ENCODE peak calls at places on chromosomes 11 and 22, in four cellular contexts. L is K562, X is heart right ventricle, F is astrocyte of the spinal cord. U is an unnamed sample.

GRCh38 chr22:19109198-19110063 is 12.8 kb downstream of the DGCR2 start:
- DNase-seq in F (peak; percentile 40), X (no peak), L (peak; percentile 57), U (no peak)

GRCh38 chr11:57360991-57361390 is 20.0 kb downstream of the PRG3 start:
- DNase-seq in F (no peak), X (no peak), L (no peak), U (no peak)

GRCh38 chr11:326592-326841 is 5.9 kb upstream of the IFITM3 start:
- DNase-seq in X (no peak), F (no peak), L (no peak), U (no peak)

GRCh38 chr22:32327066-32327465 is 30.6 kb upstream of the RFPL3 start:
- DNase-seq in X (no peak), F (no peak), L (no peak), U (no peak)

GRCh38 chr22:19448076-19448607 is 631 bp upstream of the C22orf39 start:
- DNase-seq in X (no peak), L (peak; percentile 84), F (peak; percentile 68), U (peak; percentile 86)

GRCh38 chr11:111540114-111540920 is at the start of gene LAYN:
- DNase-seq in F (peak; percentile 61), X (peak; percentile 49), L (no peak), U (peak; percentile 49)

GRCh38 chr11:117045956-117046355 is 52.3 kb downstream of the SIK3 start:
- DNase-seq in L (no peak), X (no peak), F (no peak), U (peak; percentile 83)

GRCh38 chr22:45318558-45319318 is 9.0 kb downstream of the FAM118A start:
- DNase-seq in X (no peak), F (no peak), L (no peak), U (peak; percentile 66)

GRCh38 chr11:17516551-17517150 is 27.6 kb downstream of the USH1C start:
- DNase-seq in F (no peak), X (no peak), L (no peak), U (no peak)

GRCh38 chr11:115674176-115674575 is 170.0 kb upstream of the CADM1 start:
- DNase-seq in L (no peak), F (no peak), X (no peak), U (no peak)

GRCh38 chr11:1541474-1542204 is 30.4 kb downstream of the DUSP8 start:
- DNase-seq in L (no peak), X (peak; percentile 10), F (no peak), U (no peak)

GRCh38 chr22:49183826-49184216 is 643.9 kb downstream of the BRD1 start:
- DNase-seq in X (no peak), L (no peak), F (no peak), U (no peak)

GRCh38 chr11:117924631-117925170 is 4.5 kb downstream of the TMPRSS13 start:
- DNase-seq in X (no peak), F (no peak), L (no peak), U (no peak)

GRCh38 chr22:45683680-45684079 is 12.0 kb downstream of the ATXN10 start:
- DNase-seq in X (no peak), L (no peak), F (no peak), U (no peak)

GRCh38 chr22:21754523-21755128 is 19.0 kb upstream of the YPEL1 start:
- DNase-seq in L (peak; percentile 100), X (peak; percentile 34), F (no peak), U (no peak)

GRCh38 chr11:61890536-61891330 is 612 bp downstream of the FADS3 start:
- DNase-seq in F (peak; percentile 68), L (peak; percentile 72), X (peak; percentile 55), U (peak; percentile 69)

GRCh38 chr11:126585388-126586302 is 230.2 kb downstream of the ST3GAL4 start:
- DNase-seq in L (no peak), F (peak; percentile 96), X (peak; percentile 51), U (peak; percentile 96)

GRCh38 chr22:47002692-47003091 is 240.2 kb downstream of the TBC1D22A start:
- DNase-seq in F (no peak), X (no peak), L (no peak), U (no peak)

GRCh38 chr11:110376711-110377324 is 52.9 kb upstream of the FDX1 start:
- DNase-seq in L (peak; percentile 55), F (peak; percentile 90), X (peak; percentile 51), U (peak; percentile 95)
- H3K4me3 ChIP-seq in L (no peak overlapping the region), F (no peak overlapping the region), X (no peak overlapping the region), U (no peak overlapping the region)

DNA sequence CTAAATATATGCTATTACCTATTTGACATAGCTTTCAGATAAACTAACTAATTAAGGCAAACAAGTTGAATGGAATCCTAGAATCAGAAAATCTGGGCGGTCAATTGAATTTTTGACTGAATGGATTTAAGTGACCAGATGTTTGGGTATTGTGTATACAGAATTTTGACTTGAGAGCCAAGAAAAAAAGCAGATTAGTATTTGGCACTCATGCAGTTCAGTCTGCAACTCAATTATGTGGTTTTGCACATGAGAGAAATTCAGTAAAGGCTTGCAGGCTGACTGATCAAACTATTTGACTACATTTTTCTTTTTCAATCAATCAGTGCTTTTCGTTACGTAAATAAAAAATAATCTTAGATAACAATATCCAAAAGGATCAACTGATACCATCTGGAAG is 254.8 kb downstream of the GUCY1A2 start:
- DNase-seq in X (no peak), L (no peak), F (no peak), U (peak; percentile 2)
- H3K4me3 ChIP-seq in X (no peak overlapping the region), L (no peak overlapping the region), F (no peak overlapping the region), U (no peak overlapping the region)

GRCh38 chr11:97956904-97957303 is 1063.8 kb upstream of the CNTN5 start:
- DNase-seq in X (no peak), L (no peak), F (no peak), U (peak; percentile 72)
- H3K4me3 ChIP-seq in X (no peak overlapping the region), L (no peak overlapping the region), F (no peak overlapping the region), U (no peak overlapping the region)

GRCh38 chr11:66567787-66568123 is 651 bp downstream of the CTSF start:
- DNase-seq in F (no peak), L (no peak), X (no peak), U (no peak)
- H3K4me3 ChIP-seq in F (peak overlapping the region; percentile 32), L (peak overlapping the region; percentile 48), X (peak overlapping the region; percentile 60), U (no peak overlapping the region)

GRCh38 chr11:65591939-65592814 is 3.4 kb downstream of the KCNK7 start:
- DNase-seq in X (peak; percentile 55), F (peak; percentile 83), L (no peak), U (peak; percentile 38)
- H3K4me3 ChIP-seq in X (peak overlapping the region; percentile 4), F (peak overlapping the region; percentile 22), L (no peak overlapping the region), U (peak overlapping the region; percentile 21)

GRCh38 chr11:86753376-86753775 is 47.0 kb upstream of the PRSS23 start:
- DNase-seq in X (no peak), L (no peak), F (no peak), U (no peak)
- H3K4me3 ChIP-seq in X (no peak overlapping the region), L (no peak overlapping the region), F (no peak overlapping the region), U (no peak overlapping the region)

GRCh38 chr22:43038325-43038724 is 23.4 kb upstream of the PACSIN2 start:
- DNase-seq in F (no peak), X (no peak), L (peak; percentile 41), U (no peak)

GRCh38 chr22:43031617-43032016 is 16.7 kb upstream of the PACSIN2 start:
- DNase-seq in X (no peak), L (no peak), F (no peak), U (no peak)

GRCh38 chr22:43039800-43040199 is 24.9 kb upstream of the PACSIN2 start:
- DNase-seq in L (no peak), F (no peak), X (no peak), U (no peak)

DNA sequence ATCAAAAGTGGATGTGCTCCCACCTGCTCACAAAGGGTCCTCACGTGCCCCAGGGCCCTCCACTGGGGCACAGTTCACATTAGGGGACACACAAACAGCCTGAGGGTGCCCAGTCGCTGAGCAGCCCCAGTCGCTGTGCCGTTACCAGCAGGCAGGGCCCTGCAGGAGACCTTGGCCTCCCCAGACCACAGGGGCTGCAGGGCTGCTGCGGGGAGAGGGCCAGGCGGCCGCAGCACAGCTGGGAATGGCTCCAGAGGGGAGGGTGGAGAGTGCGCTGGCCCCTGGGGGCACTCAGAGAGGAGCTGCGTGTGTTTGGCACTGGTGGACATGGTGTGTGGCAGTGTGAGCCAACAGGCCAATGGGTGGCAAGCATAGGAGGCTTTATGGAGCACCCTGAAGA is 20.3 kb upstream of the PACSIN2 start:
- DNase-seq in X (no peak), F (no peak), L (no peak), U (no peak)
- H3K4me3 ChIP-seq in X (no peak overlapping the region), F (no peak overlapping the region), L (no peak overlapping the region), U (no peak overlapping the region)